ENCODE peak calls at places on chromosomes 2 and 18, in eight cellular contexts. H is dorsolateral prefrontal cortex; K is lower leg skin; I is GM13977; U is astrocyte of the spinal cord; P is mammary epithelial cell; Q is heart left ventricle; T is CD8-positive, alpha-beta T cell. A is an unnamed sample.
A peak's percentile ranks its signal among the peaks of the same experiment; 100 is the strongest.

GRCh38 chr2:121860033-121860810 is 104.8 kb downstream of the TSN start:
- DNase-seq in H (no peak), K (no peak), I (no peak), U (no peak), P (peak; percentile 85), Q (no peak), T (no peak), A (peak; percentile 78)

GRCh38 chr2:220215785-220216184 is 588.4 kb downstream of the SLC4A3 start:
- DNase-seq in H (no peak), K (no peak), I (no peak), U (no peak), P (no peak), Q (no peak), T (no peak), A (no peak)

GRCh38 chr2:240820014-240820606 is at the start of gene KIF1A:
- DNase-seq in H (peak; percentile 95), K (no peak), I (no peak), U (no peak), P (no peak), Q (peak; percentile 51), T (peak; percentile 39), A (no peak)

GRCh38 chr2:12717988-12718661 is 1.4 kb downstream of the TRIB2 start:
- DNase-seq in H (no peak), K (no peak), I (peak; percentile 53), U (peak; percentile 32), P (peak; percentile 47), Q (no peak), T (peak; percentile 64), A (peak; percentile 49)

GRCh38 chr18:42310956-42311355 is 355.9 kb downstream of the PIK3C3 start:
- DNase-seq in H (no peak), K (peak; percentile 74), I (no peak), U (no peak), P (peak; percentile 70), Q (no peak), T (no peak), A (peak; percentile 82)

GRCh38 chr2:97739020-97739892 is 25.9 kb downstream of the ZAP70 start:
- DNase-seq in H (no peak), K (no peak), I (no peak), U (no peak), P (no peak), Q (no peak), T (no peak), A (no peak)

GRCh38 chr18:78049281-78049680 is 799.6 kb downstream of the GALR1 start:
- DNase-seq in H (no peak), K (no peak), I (no peak), U (no peak), P (no peak), Q (no peak), T (no peak), A (no peak)

GRCh38 chr2:29834624-29835023 is 86.8 kb downstream of the ALK start:
- DNase-seq in H (no peak), K (no peak), I (no peak), U (peak; percentile 27), P (peak; percentile 38), Q (no peak), T (no peak), A (peak; percentile 54)

GRCh38 chr2:134284119-134284670 is 30.3 kb downstream of the MGAT5 start:
- DNase-seq in H (no peak), K (no peak), I (no peak), U (no peak), P (no peak), Q (no peak), T (no peak), A (no peak)

GRCh38 chr2:162293122-162293781 is 25.2 kb downstream of the IFIH1 start:
- DNase-seq in H (no peak), K (no peak), I (no peak), U (peak; percentile 27), P (peak; percentile 61), Q (no peak), T (no peak), A (peak; percentile 82)

GRCh38 chr2:8241317-8241716 is 440.5 kb upstream of the ID2 start:
- DNase-seq in H (no peak), K (no peak), I (no peak), U (no peak), P (no peak), Q (no peak), T (peak; percentile 21), A (no peak)

GRCh38 chr2:212227755-212228154 is 310.8 kb downstream of the ERBB4 start:
- DNase-seq in H (no peak), K (peak; percentile 21), I (no peak), U (peak; percentile 78), P (peak; percentile 70), Q (no peak), T (no peak), A (peak; percentile 95)

GRCh38 chr2:113965644-113966043 is 75.8 kb downstream of the ACTR3 start:
- DNase-seq in H (no peak), K (no peak), I (no peak), U (peak; percentile 49), P (peak; percentile 27), Q (no peak), T (no peak), A (peak; percentile 62)

GRCh38 chr2:65298089-65298488 is 70.5 kb downstream of the ACTR2 start:
- DNase-seq in H (no peak), K (no peak), I (no peak), U (no peak), P (no peak), Q (no peak), T (no peak), A (no peak)

GRCh38 chr18:64100136-64100922 is 48.6 kb downstream of the LINC00305 start:
- DNase-seq in H (no peak), K (no peak), I (peak; percentile 15), U (no peak), P (no peak), Q (no peak), T (no peak), A (no peak)

GRCh38 chr2:20382965-20383800 is 32.5 kb upstream of the PUM2 start:
- DNase-seq in H (no peak), K (no peak), I (no peak), U (peak; percentile 27), P (peak; percentile 92), Q (no peak), T (no peak), A (peak; percentile 87)

GRCh38 chr2:233429175-233429897 is 75.0 kb downstream of the DGKD start:
- DNase-seq in H (no peak), K (no peak), I (no peak), U (no peak), P (no peak), Q (no peak), T (peak; percentile 45), A (no peak)

GRCh38 chr2:27701676-27702075 is 38.0 kb downstream of the SLC4A1AP start:
- DNase-seq in H (peak; percentile 37), K (no peak), I (no peak), U (peak; percentile 49), P (no peak), Q (no peak), T (no peak), A (no peak)

GRCh38 chr2:27855476-27855875 is 34.7 kb downstream of the RBKS start:
- DNase-seq in H (no peak), K (no peak), I (no peak), U (peak; percentile 67), P (peak; percentile 72), Q (no peak), T (no peak), A (peak; percentile 88)

GRCh38 chr2:67209107-67209506 is 188.0 kb upstream of the ETAA1 start:
- DNase-seq in H (no peak), K (no peak), I (no peak), U (no peak), P (no peak), Q (no peak), T (no peak), A (no peak)

GRCh38 chr2:67213677-67214402 is 183.3 kb upstream of the ETAA1 start:
- DNase-seq in H (no peak), K (no peak), I (no peak), U (no peak), P (no peak), Q (no peak), T (no peak), A (no peak)

GRCh38 chr2:67213270-67213670 is 183.9 kb upstream of the ETAA1 start:
- DNase-seq in H (no peak), K (no peak), I (no peak), U (no peak), P (no peak), Q (no peak), T (no peak), A (no peak)

GRCh38 chr2:67214585-67215184 is 182.4 kb upstream of the ETAA1 start:
- DNase-seq in H (no peak), K (no peak), I (no peak), U (no peak), P (no peak), Q (no peak), T (no peak), A (no peak)

GRCh38 chr2:67210430-67210829 is 186.7 kb upstream of the ETAA1 start:
- DNase-seq in H (no peak), K (no peak), I (no peak), U (no peak), P (no peak), Q (no peak), T (no peak), A (no peak)
- TF ChIP-seq CTCF in H (no peak), K (no peak), I (no peak), U (no peak), P (peak; percentile 1), Q (no peak), T (no peak), A (peak; percentile 4)

GRCh38 chr2:44295636-44296359 is 20.5 kb downstream of the SLC3A1 start:
- DNase-seq in H (no peak), K (no peak), I (no peak), U (no peak), P (no peak), Q (no peak), T (no peak), A (no peak)
- TF ChIP-seq CTCF in H (no peak), K (no peak), I (peak; percentile 12), U (peak; percentile 21), P (no peak), Q (peak; percentile 7), T (no peak), A (no peak)

DNA sequence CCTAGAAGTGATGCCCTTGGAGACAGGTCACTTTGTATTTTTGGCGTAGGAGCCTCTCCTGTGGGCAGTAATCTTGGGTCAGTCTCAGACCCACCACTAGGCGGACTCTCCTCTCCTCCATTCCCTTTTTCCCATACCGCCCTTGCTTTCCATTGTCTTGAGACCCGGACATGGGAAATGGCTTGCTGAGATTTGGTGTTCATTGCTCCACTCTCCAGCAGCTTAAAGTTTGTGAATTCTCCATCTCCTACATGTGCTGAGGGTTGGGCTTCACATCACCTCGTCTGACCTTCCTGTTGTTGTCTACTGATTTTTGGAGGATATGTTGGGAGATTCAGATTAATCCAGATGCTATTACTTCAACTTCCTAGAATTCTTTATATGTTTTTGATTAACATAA is 159.2 kb upstream of the RAB12 start:
- DNase-seq in H (no peak), K (no peak), I (no peak), U (no peak), P (no peak), Q (no peak), T (no peak), A (no peak)
- TF ChIP-seq CTCF in H (no peak), K (no peak), I (peak; percentile 33), U (peak; percentile 53), P (peak; percentile 50), Q (peak; percentile 52), T (no peak), A (peak; percentile 54)

GRCh38 chr2:101252408-101253012 is at the start of gene CNOT11:
- DNase-seq in H (peak; percentile 97), K (peak; percentile 99), I (peak; percentile 96), U (peak; percentile 98), P (peak; percentile 98), Q (peak; percentile 100), T (peak; percentile 99), A (peak; percentile 98)
- TF ChIP-seq CTCF in H (no peak), K (no peak), I (no peak), U (no peak), P (no peak), Q (no peak), T (no peak), A (no peak)

A was measured in epithelial cell of esophagus.